ENCODE peak calls at places on chromosomes 6 and 20, in four cellular contexts. N is CD4-positive, alpha-beta memory T cell; B is T-helper 1 cell; H is suprapubic skin. U is an unnamed sample.

GRCh38 chr20:57400821-57401564 is 9.8 kb downstream of the RBM38 start:
- DNase-seq in B (no peak), H (no peak), N (no peak), U (no peak)

GRCh38 chr20:63697357-63697867 is 960 bp downstream of the TNFRSF6B start:
- DNase-seq in N (no peak), B (no peak), H (no peak), U (no peak)

GRCh38 chr6:138036111-138036510 is 71.1 kb downstream of the PERP start:
- DNase-seq in B (no peak), N (no peak), H (no peak), U (no peak)

GRCh38 chr6:32393660-32394420 is 13.1 kb downstream of the BTNL2 start:
- DNase-seq in B (no peak), H (no peak), N (no peak), U (no peak)

GRCh38 chr6:31727717-31728671 is 1.1 kb downstream of the DDAH2 start:
- DNase-seq in B (no peak), N (peak), H (no peak), U (no peak)

GRCh38 chr6:143336446-143337152 is 113.9 kb downstream of the ADAT2 start:
- DNase-seq in N (no peak), H (no peak), B (no peak), U (no peak)

GRCh38 chr6:16438677-16439615 is 200.6 kb downstream of the GMPR start:
- DNase-seq in H (no peak), N (peak), B (no peak), U (no peak)

GRCh38 chr6:31652925-31653724 is 664 bp upstream of the BAG6 start:
- DNase-seq in B (peak), H (peak), N (peak), U (peak)

GRCh38 chr6:39217177-39217864 is 12.0 kb downstream of the KCNK5 start:
- DNase-seq in H (no peak), N (no peak), B (no peak), U (no peak)

GRCh38 chr6:89022747-89023289 is 57.7 kb upstream of the PNRC1 start:
- DNase-seq in B (no peak), N (no peak), H (no peak), U (no peak)

GRCh38 chr6:112428477-112428876 is 81.3 kb downstream of the RFPL4B start:
- DNase-seq in H (no peak), B (no peak), N (no peak), U (no peak)

GRCh38 chr6:152598421-152598820 is 38.7 kb downstream of the SYNE1 start:
- DNase-seq in B (no peak), H (no peak), N (no peak), U (no peak)

GRCh38 chr6:97282238-97282725 is 734 bp downstream of the MMS22L start:
- DNase-seq in B (no peak), H (no peak), N (no peak), U (no peak)

GRCh38 chr6:11425876-11426275 is 111.7 kb upstream of the TMEM170B start:
- DNase-seq in H (no peak), B (no peak), N (no peak), U (no peak)

GRCh38 chr6:23091795-23092194 is 522.4 kb downstream of the HDGFL1 start:
- DNase-seq in B (no peak), N (no peak), H (no peak), U (no peak)

GRCh38 chr6:106757267-106757666 is 127.9 kb downstream of the QRSL1 start:
- DNase-seq in B (no peak), H (no peak), N (no peak), U (no peak)

GRCh38 chr6:161694995-161695394 is 421.1 kb upstream of the AGPAT4 start:
- DNase-seq in N (no peak), B (no peak), H (no peak), U (no peak)

GRCh38 chr6:163883946-163884345 is 469.4 kb downstream of the QKI start:
- DNase-seq in B (no peak), N (no peak), H (no peak), U (no peak)

GRCh38 chr6:151071295-151071694 is 168.5 kb upstream of the AKAP12 start:
- DNase-seq in N (no peak), B (no peak), H (no peak), U (no peak)

GRCh38 chr6:41442800-41443501 is 103.2 kb upstream of the FOXP4 start:
- DNase-seq in B (no peak), H (no peak), N (no peak), U (no peak)

GRCh38 chr20:46324960-46325703 is 16.8 kb upstream of the CDH22 start:
- DNase-seq in H (no peak), B (no peak), N (no peak), U (no peak)

GRCh38 chr20:15232243-15232642 is 894.8 kb upstream of the FLRT3 start:
- DNase-seq in N (no peak), H (no peak), B (no peak), U (no peak)

GRCh38 chr6:112470396-112470795 is 123.3 kb downstream of the RFPL4B start:
- DNase-seq in H (no peak), N (no peak), B (no peak), U (no peak)

GRCh38 chr6:144659202-144659731 is 374.1 kb downstream of the UTRN start:
- DNase-seq in H (no peak), B (no peak), N (no peak), U (no peak)

GRCh38 chr6:30696432-30696831 is 5.6 kb upstream of the NRM start:
- DNase-seq in H (no peak), B (no peak), N (no peak), U (no peak)

GRCh38 chr20:60102665-60103210 is 144.5 kb downstream of the CDH26 start:
- DNase-seq in N (no peak), B (no peak), H (no peak), U (no peak)

GRCh38 chr6:142746524-142746923 is 198.5 kb downstream of the HIVEP2 start:
- DNase-seq in B (no peak), H (no peak), N (no peak), U (no peak)

GRCh38 chr20:62704341-62704948 is 4.2 kb upstream of the NTSR1 start:
- DNase-seq in H (peak), B (no peak), N (no peak), U (no peak)

GRCh38 chr6:170264086-170264485 is 26.8 kb downstream of the DLL1 start:
- DNase-seq in H (no peak), B (no peak), N (no peak), U (no peak)

GRCh38 chr6:154430494-154430919 is 73.9 kb upstream of the IPCEF1 start:
- DNase-seq in N (no peak), H (no peak), B (no peak), U (no peak)

GRCh38 chr6:71248306-71248705 is 40.3 kb upstream of the OGFRL1 start:
- DNase-seq in H (no peak), N (no peak), B (no peak), U (no peak)

GRCh38 chr6:160027931-160028330 is 59.0 kb downstream of the IGF2R start:
- DNase-seq in N (no peak), H (no peak), B (no peak), U (no peak)

GRCh38 chr20:4661191-4661590 is 60.5 kb upstream of the PRND start:
- DNase-seq in N (peak), B (peak), H (no peak), U (no peak)

GRCh38 chr6:30985490-30985889 is 2.0 kb downstream of the MUC21 start:
- DNase-seq in H (no peak), B (no peak), N (no peak), U (no peak)

GRCh38 chr6:124400600-124400999 is 561.6 kb upstream of the RNF217 start:
- DNase-seq in H (no peak), N (no peak), B (no peak), U (no peak)

U was measured in activated CD4-positive, CD25-positive, alpha-beta regulatory T cell.